ENCODE peak calls at places on chromosomes 16 and 17, in five cellular contexts. H is astrocyte of the hippocampus, A is NCI-H1048, Q is left cardiac atrium, O is adipocyte. Z is an unnamed sample.

GRCh38 chr17:65560628-65561371 is 648 bp downstream of the AXIN2 start:
- DNase-seq in O (peak; percentile 95), H (peak; percentile 94), A (peak; percentile 81), Q (peak; percentile 90), Z (peak; percentile 93)

GRCh38 chr17:1074886-1075665 is 78.1 kb downstream of the TIMM22 start:
- DNase-seq in H (no peak), Q (peak; percentile 48), A (no peak), O (no peak), Z (no peak)

GRCh38 chr17:82023447-82024241 is 539 bp downstream of the LRRC45 start:
- DNase-seq in H (peak; percentile 53), Q (no peak), A (no peak), O (no peak), Z (peak; percentile 83)

GRCh38 chr16:23124315-23124714 is 24.9 kb downstream of the USP31 start:
- DNase-seq in A (no peak), Q (no peak), O (peak; percentile 80), H (peak; percentile 70), Z (no peak)

GRCh38 chr17:80795737-80796136 is 195.9 kb upstream of the CHMP6 start:
- DNase-seq in H (peak; percentile 20), Q (peak; percentile 71), A (no peak), O (no peak), Z (peak; percentile 75)

GRCh38 chr17:15466131-15466530 is 1.3 kb downstream of the CDRT4 start:
- DNase-seq in H (no peak), O (no peak), Q (no peak), A (no peak), Z (no peak)

GRCh38 chr17:31593806-31594205 is 202.3 kb downstream of the RAB11FIP4 start:
- DNase-seq in O (peak; percentile 87), A (no peak), H (peak; percentile 46), Q (no peak), Z (peak; percentile 62)

GRCh38 chr17:36808181-36808661 is 129.1 kb upstream of the LHX1 start:
- DNase-seq in H (peak; percentile 60), Q (no peak), O (peak; percentile 12), A (no peak), Z (no peak)

GRCh38 chr17:8142887-8143580 is 9.2 kb downstream of the PER1 start:
- DNase-seq in A (no peak), O (no peak), H (no peak), Q (no peak), Z (no peak)

GRCh38 chr16:74724820-74725549 is 24.3 kb upstream of the MLKL start:
- DNase-seq in O (peak; percentile 85), H (peak; percentile 92), A (no peak), Q (no peak), Z (no peak)

GRCh38 chr16:57009641-57010170 is 20.3 kb downstream of the NLRC5 start:
- DNase-seq in H (no peak), A (no peak), Q (no peak), O (no peak), Z (no peak)

GRCh38 chr16:86823895-86824671 is 245.7 kb downstream of the FOXL1 start:
- DNase-seq in A (no peak), Q (no peak), H (peak; percentile 95), O (no peak), Z (peak; percentile 40)

GRCh38 chr16:87535855-87536794 is 43.3 kb upstream of the ZCCHC14 start:
- DNase-seq in H (no peak), O (no peak), Q (no peak), A (no peak), Z (no peak)

GRCh38 chr16:81493755-81494433 is 49.3 kb downstream of the CMIP start:
- DNase-seq in O (peak; percentile 48), A (no peak), Q (no peak), H (peak; percentile 87), Z (no peak)

GRCh38 chr17:14871921-14872320 is 393.2 kb downstream of the PMP22 start:
- DNase-seq in H (no peak), O (peak; percentile 80), A (no peak), Q (no peak), Z (no peak)

GRCh38 chr17:30530346-30531025 is 53.3 kb downstream of the GOSR1 start:
- DNase-seq in O (peak; percentile 26), A (no peak), H (peak; percentile 39), Q (no peak), Z (no peak)

GRCh38 chr16:12393208-12393607 is 410.5 kb downstream of the CPPED1 start:
- DNase-seq in Q (no peak), H (no peak), A (no peak), O (no peak), Z (no peak)

GRCh38 chr17:27319536-27320221 is 25.8 kb downstream of the WSB1 start:
- DNase-seq in O (peak; percentile 54), A (no peak), Q (peak; percentile 67), H (peak; percentile 89), Z (peak; percentile 85)

GRCh38 chr16:15487336-15488284 is 53.2 kb downstream of the BMERB1 start:
- DNase-seq in H (peak; percentile 90), Q (no peak), A (no peak), O (no peak), Z (no peak)

GRCh38 chr16:57730771-57731730 is 4.5 kb upstream of the KATNB1 start:
- DNase-seq in H (no peak), Q (no peak), A (no peak), O (no peak), Z (no peak)

GRCh38 chr16:11636172-11636721 is 32.0 kb upstream of the SNN start:
- DNase-seq in O (no peak), H (no peak), A (no peak), Q (no peak), Z (no peak)

GRCh38 chr16:66205287-66206167 is 161.0 kb upstream of the CDH5 start:
- DNase-seq in H (no peak), O (peak; percentile 42), A (no peak), Q (no peak), Z (peak; percentile 56)

GRCh38 chr17:29640413-29640812 is 17.7 kb upstream of the CORO6 start:
- DNase-seq in H (no peak), O (peak; percentile 72), A (no peak), Q (no peak), Z (no peak)

GRCh38 chr17:864315-864714 is 82.2 kb downstream of the MRM3 start:
- DNase-seq in H (no peak), O (no peak), A (no peak), Q (no peak), Z (no peak)

GRCh38 chr17:68248886-68249872 is 1.3 kb downstream of the AMZ2 start:
- DNase-seq in Q (no peak), H (no peak), A (no peak), O (peak; percentile 4), Z (peak; percentile 18)

GRCh38 chr16:19396555-19397011 is 21.1 kb upstream of the TMC5 start:
- DNase-seq in Q (no peak), O (no peak), A (no peak), H (no peak), Z (no peak)

GRCh38 chr16:4393243-4393606 is 21.6 kb downstream of the VASN start:
- DNase-seq in A (no peak), H (no peak), Q (peak; percentile 23), O (no peak), Z (no peak)

GRCh38 chr16:86324320-86324719 is 186.0 kb upstream of the FOXF1 start:
- DNase-seq in O (no peak), H (no peak), A (no peak), Q (no peak), Z (no peak)

GRCh38 chr17:48655913-48656312 is 29.8 kb upstream of the HOXB9 start:
- DNase-seq in O (no peak), A (no peak), Q (no peak), H (no peak), Z (no peak)

GRCh38 chr17:76246080-76247066 is 6.1 kb upstream of the RNF157 start:
- DNase-seq in Q (no peak), O (peak; percentile 64), H (no peak), A (no peak), Z (peak; percentile 45)

GRCh38 chr17:28846231-28846630 is 3.6 kb upstream of the FAM222B start:
- DNase-seq in O (no peak), H (no peak), Q (no peak), A (no peak), Z (no peak)

GRCh38 chr17:42985225-42985624 is 4.9 kb downstream of the RUNDC1 start:
- DNase-seq in O (no peak), Q (no peak), A (no peak), H (no peak), Z (no peak)

GRCh38 chr17:47703671-47704070 is 9.7 kb downstream of the TBKBP1 start:
- DNase-seq in A (no peak), H (no peak), Q (no peak), O (no peak), Z (no peak)

GRCh38 chr17:18866866-18867813 is 9.2 kb downstream of the PRPSAP2 start:
- DNase-seq in A (no peak), O (no peak), H (no peak), Q (no peak), Z (no peak)

Z was measured in SJCRH30.